ENCODE peak calls at places on chromosomes 12 and 14, in five cellular contexts. C is effector memory CD4-positive, alpha-beta T cell; N is aorta; F is GM03348; A is lower leg skin. E is an unnamed sample.
A peak's percentile ranks its signal among the peaks of the same experiment; 100 is the strongest.

GRCh38 chr14:99725774-99726537 is 41.9 kb downstream of the CYP46A1 start:
- DNase-seq in A (peak; percentile 74), F (no peak), C (no peak), N (peak; percentile 53), E (no peak)

GRCh38 chr12:26831959-26832816 is 806 bp downstream of the ITPR2 start:
- DNase-seq in F (peak; percentile 63), N (peak; percentile 89), C (peak; percentile 33), A (peak; percentile 92), E (peak; percentile 63)

GRCh38 chr12:118259079-118259478 is 113.6 kb downstream of the TAOK3 start:
- DNase-seq in A (no peak), C (no peak), N (no peak), F (no peak), E (no peak)

GRCh38 chr12:53757095-53757770 is 5.5 kb upstream of the CISTR start:
- DNase-seq in F (peak; percentile 90), N (peak; percentile 94), C (peak; percentile 53), A (peak; percentile 96), E (peak; percentile 80)

GRCh38 chr12:56931474-56931978 is 2.7 kb downstream of the SDR9C7 start:
- DNase-seq in F (no peak), C (no peak), A (no peak), N (no peak), E (no peak)

GRCh38 chr14:56117765-56118610 is at the start of gene PELI2:
- DNase-seq in F (peak; percentile 88), A (peak; percentile 96), C (peak; percentile 77), N (peak; percentile 93), E (peak; percentile 80)

GRCh38 chr14:100302616-100303015 is 3.6 kb downstream of the SLC25A29 start:
- DNase-seq in F (no peak), C (no peak), N (no peak), A (no peak), E (no peak)

GRCh38 chr12:107884769-107885694 is 110.5 kb downstream of the ASCL4 start:
- DNase-seq in N (no peak), F (peak; percentile 82), A (no peak), C (no peak), E (no peak)

GRCh38 chr14:105467249-105467941 is 7.2 kb upstream of the CRIP2 start:
- DNase-seq in N (no peak), C (no peak), A (no peak), F (no peak), E (no peak)

GRCh38 chr14:73576391-73576790 is 7.4 kb downstream of the ACOT2 start:
- DNase-seq in A (no peak), F (no peak), C (no peak), N (no peak), E (no peak)

GRCh38 chr14:76863724-76864407 is 37.7 kb downstream of the LRRC74A start:
- DNase-seq in A (no peak), C (no peak), N (no peak), F (no peak), E (peak; percentile 64)

GRCh38 chr14:26851793-26852192 is 254.0 kb upstream of the NOVA1 start:
- DNase-seq in N (no peak), F (no peak), A (no peak), C (no peak), E (no peak)

GRCh38 chr14:51219473-51220448 is 20.3 kb upstream of the TMX1 start:
- DNase-seq in A (no peak), F (peak; percentile 43), N (no peak), C (no peak), E (no peak)

GRCh38 chr12:3803865-3804472 is 51.1 kb upstream of the CRACR2A start:
- DNase-seq in F (peak; percentile 74), C (peak; percentile 35), A (peak; percentile 89), N (peak; percentile 85), E (peak; percentile 70)

GRCh38 chr12:58204086-58204485 is 262.7 kb downstream of the ATP23 start:
- DNase-seq in A (no peak), N (no peak), F (peak; percentile 5), C (no peak), E (no peak)

GRCh38 chr14:25303934-25304333 is 254.0 kb upstream of the STXBP6 start:
- DNase-seq in F (no peak), A (no peak), N (no peak), C (no peak), E (no peak)

GRCh38 chr12:55840581-55841351 is 2.0 kb downstream of the MMP19 start:
- DNase-seq in C (no peak), A (no peak), F (no peak), N (peak; percentile 56), E (no peak)

GRCh38 chr14:51410846-51411245 is 170.8 kb downstream of the TMX1 start:
- DNase-seq in C (no peak), F (no peak), N (no peak), A (no peak), E (no peak)

GRCh38 chr12:16972923-16973770 is 367.2 kb upstream of the LMO3 start:
- DNase-seq in F (no peak), N (no peak), C (no peak), A (peak; percentile 62), E (no peak)

GRCh38 chr14:32306549-32306948 is 22.5 kb upstream of the AKAP6 start:
- DNase-seq in A (no peak), C (no peak), F (peak; percentile 13), N (no peak), E (no peak)

GRCh38 chr14:54565236-54566151 is 1.4 kb upstream of the SAMD4A start:
- DNase-seq in A (peak; percentile 99), N (peak; percentile 98), F (peak; percentile 97), C (peak; percentile 71), E (peak; percentile 96)

GRCh38 chr12:112422531-112422930 is 3.8 kb downstream of the PTPN11 start:
- DNase-seq in A (no peak), C (no peak), N (no peak), F (peak; percentile 29), E (no peak)

GRCh38 chr12:10363922-10364838 is 25.7 kb downstream of the KLRK1 start:
- DNase-seq in C (no peak), A (no peak), F (peak; percentile 38), N (peak; percentile 80), E (peak; percentile 26)

GRCh38 chr14:66974397-66975025 is 214.7 kb upstream of the GARIN2 start:
- DNase-seq in F (peak; percentile 6), N (no peak), A (no peak), C (no peak), E (no peak)

E was measured in left ventricle myocardium inferior.